ENCODE peak calls at places on chromosomes 11 and 22, in five cellular contexts. G is Calu3, A is sigmoid colon, B is mucosa of gallbladder, W is EL. H is an unnamed sample.
A peak's percentile ranks its signal among the peaks of the same experiment; 100 is the strongest.

GRCh38 chr11:70579376-70579955 is 181.1 kb downstream of the CTTN start:
- DNase-seq in G (no peak), B (no peak), A (no peak), W (no peak), H (no peak)

GRCh38 chr11:75792997-75793800 is 21.8 kb upstream of the UVRAG start:
- DNase-seq in G (no peak), B (no peak), A (no peak), W (no peak), H (no peak)

GRCh38 chr11:67596753-67597300 is 9.9 kb upstream of the NDUFV1 start:
- DNase-seq in G (no peak), W (no peak), A (no peak), B (no peak), H (no peak)

GRCh38 chr22:17777005-17777716 is 2.9 kb upstream of the BID start:
- DNase-seq in W (no peak), A (peak; percentile 61), G (no peak), B (peak; percentile 40), H (no peak)

GRCh38 chr11:45801723-45802315 is 3.1 kb upstream of the SLC35C1 start:
- DNase-seq in A (peak; percentile 34), W (no peak), G (no peak), B (peak; percentile 63), H (no peak)

GRCh38 chr11:65215441-65216076 is 33.8 kb downstream of the CAPN1 start:
- DNase-seq in G (no peak), A (no peak), W (no peak), B (no peak), H (no peak)

GRCh38 chr11:31959711-31960110 is 131.2 kb upstream of the RCN1 start:
- DNase-seq in B (no peak), G (no peak), W (peak; percentile 82), A (no peak), H (no peak)

GRCh38 chr22:20646377-20646776 is 127.5 kb upstream of the SERPIND1 start:
- DNase-seq in W (no peak), B (no peak), A (no peak), G (no peak), H (no peak)

GRCh38 chr11:1746516-1746931 is 3.9 kb downstream of the IFITM10 start:
- DNase-seq in W (no peak), G (no peak), A (peak; percentile 73), B (no peak), H (no peak)

GRCh38 chr11:41786087-41786486 is 326.6 kb upstream of the LRRC4C start:
- DNase-seq in W (no peak), G (no peak), B (no peak), A (no peak), H (no peak)

GRCh38 chr11:12235945-12236743 is 125.8 kb downstream of the MICAL2 start:
- DNase-seq in W (peak; percentile 73), B (no peak), A (no peak), G (no peak), H (no peak)

GRCh38 chr22:38775656-38776055 is 18.3 kb downstream of the DNAL4 start:
- DNase-seq in A (no peak), W (no peak), G (no peak), B (no peak), H (no peak)

GRCh38 chr11:59292611-59293010 is 66.1 kb upstream of the OR5AN1 start:
- DNase-seq in B (no peak), A (no peak), G (peak; percentile 22), W (no peak), H (no peak)

GRCh38 chr11:83206771-83207413 is 13.4 kb downstream of the ANKRD42 start:
- DNase-seq in A (no peak), B (no peak), W (no peak), G (no peak), H (no peak)

GRCh38 chr22:17441326-17441725 is 72.1 kb downstream of the CECR2 start:
- DNase-seq in W (no peak), G (no peak), A (no peak), B (no peak), H (no peak)

GRCh38 chr11:728901-729491 is 18.3 kb upstream of the TALDO1 start:
- DNase-seq in B (no peak), A (no peak), G (no peak), W (no peak), H (no peak)

GRCh38 chr11:62854013-62854824 is 14.8 kb upstream of the WDR74 start:
- DNase-seq in A (no peak), G (no peak), W (no peak), B (no peak), H (no peak)

GRCh38 chr11:28343304-28344233 is 235.4 kb downstream of the METTL15 start:
- DNase-seq in W (peak; percentile 78), A (no peak), B (no peak), G (peak; percentile 19), H (peak; percentile 46)

H was measured in retinal pigment epithelial cell.